ENCODE peak calls at places on chromosomes 1 and 21, in nine cellular contexts. N is thoracic aorta; A is CD4-positive, alpha-beta T cell; Z is Peyer's patch; B is HFF-Myc; Q is Caco-2; C is astrocyte of the spinal cord; G is psoas muscle; P is lower lobe of right lung. R is an unnamed sample.

GRCh38 chr1:226660410-226661182 is 78.5 kb downstream of the ITPKB start:
- DNase-seq in N (no peak), Z (no peak), B (no peak), C (no peak), A (no peak), Q (no peak), G (peak), P (no peak), R (no peak)

GRCh38 chr1:198205021-198205684 is 48.4 kb downstream of the NEK7 start:
- DNase-seq in P (no peak), G (no peak), Z (no peak), C (peak), Q (no peak), N (no peak), A (no peak), B (no peak), R (no peak)

GRCh38 chr21:29664615-29665014 is 275.2 kb downstream of the GRIK1 start:
- DNase-seq in Z (no peak), A (no peak), C (no peak), Q (no peak), B (no peak), G (no peak), P (no peak), N (no peak), R (no peak)

GRCh38 chr1:243903904-243904303 is 53.9 kb upstream of the AKT3 start:
- DNase-seq in Q (no peak), A (no peak), N (no peak), Z (no peak), G (no peak), P (no peak), B (no peak), C (peak), R (no peak)

GRCh38 chr1:111928531-111928930 is 60.9 kb downstream of the KCND3 start:
- DNase-seq in G (no peak), P (no peak), Q (no peak), N (no peak), C (no peak), Z (no peak), B (no peak), A (no peak), R (no peak)

GRCh38 chr1:199573047-199573446 is 454.5 kb upstream of the NR5A2 start:
- DNase-seq in G (no peak), P (no peak), C (no peak), A (no peak), Q (no peak), B (no peak), Z (no peak), N (no peak), R (no peak)

GRCh38 chr1:1281533-1282321 is 1.5 kb downstream of the SCNN1D start:
- DNase-seq in C (no peak), G (peak), N (no peak), Z (peak), A (no peak), Q (no peak), P (peak), B (no peak), R (no peak)

GRCh38 chr1:178490967-178491366 is 5.8 kb downstream of the CLEC20A start:
- DNase-seq in C (no peak), Q (no peak), G (no peak), P (no peak), Z (no peak), B (no peak), A (no peak), N (no peak), R (no peak)

GRCh38 chr1:172775598-172776570 is 117.0 kb downstream of the FASLG start:
- DNase-seq in N (no peak), C (no peak), B (no peak), Z (no peak), A (no peak), P (no peak), G (no peak), Q (no peak), R (no peak)

GRCh38 chr1:3258431-3259003 is 189.5 kb downstream of the PRDM16 start:
- DNase-seq in G (no peak), B (no peak), N (no peak), P (no peak), A (no peak), Z (no peak), Q (no peak), C (no peak), R (no peak)

GRCh38 chr1:187689137-187689536 is 860.4 kb downstream of the PLA2G4A start:
- DNase-seq in Q (no peak), A (no peak), N (no peak), P (no peak), Z (no peak), G (no peak), C (peak), B (no peak), R (no peak)

GRCh38 chr1:4689271-4689935 is 35.0 kb downstream of the AJAP1 start:
- DNase-seq in G (no peak), B (no peak), Z (no peak), C (no peak), N (no peak), Q (no peak), P (no peak), A (no peak), R (no peak)

GRCh38 chr1:119139393-119139792 is 1.1 kb downstream of the WARS2 start:
- DNase-seq in C (no peak), P (no peak), B (no peak), Q (no peak), N (no peak), Z (no peak), A (no peak), G (no peak), R (no peak)

GRCh38 chr1:37931493-37932158 is 15.2 kb downstream of the INPP5B start:
- DNase-seq in P (peak), A (peak), Z (peak), Q (peak), N (peak), G (peak), C (peak), B (peak), R (peak)

GRCh38 chr1:244191581-244191980 is 140.5 kb downstream of the ZBTB18 start:
- DNase-seq in G (no peak), Z (no peak), N (no peak), B (no peak), P (no peak), Q (no peak), A (no peak), C (no peak), R (no peak)

GRCh38 chr1:113887392-113887767 is at the start of gene BCL2L15:
- DNase-seq in Q (no peak), G (no peak), N (no peak), Z (no peak), B (no peak), P (no peak), A (no peak), C (no peak), R (no peak)

GRCh38 chr1:168949672-168950071 is 156.8 kb upstream of the ATP1B1 start:
- DNase-seq in Z (no peak), B (no peak), P (no peak), A (no peak), G (no peak), N (no peak), C (no peak), Q (no peak), R (no peak)

DNA sequence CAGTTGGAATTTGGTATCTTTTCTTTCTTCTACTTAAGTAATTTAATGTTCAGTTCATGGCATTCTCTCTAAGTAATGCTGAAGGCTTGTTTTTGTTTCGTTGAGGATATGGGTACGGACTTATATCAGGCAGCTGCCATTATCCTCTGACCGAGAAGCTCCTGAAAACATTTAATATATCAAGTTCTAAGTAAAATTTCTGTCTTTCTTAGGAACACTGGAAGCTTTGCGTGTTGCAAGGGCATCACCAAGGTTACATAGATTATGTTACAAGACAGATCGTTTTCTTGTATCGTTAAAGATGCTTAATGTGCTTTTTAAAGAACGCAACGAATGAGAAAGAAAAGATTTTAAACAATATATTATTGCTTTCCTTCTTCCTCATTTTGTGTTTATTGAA is 1.0 kb upstream of the GALNT2 start:
- DNase-seq in Q (no peak), P (no peak), A (no peak), C (no peak), G (no peak), B (no peak), N (no peak), Z (no peak), R (no peak)
- TF ChIP-seq CTCF in Q (no peak), P (no peak), A (no peak), C (no peak), G (no peak), B (no peak), N (no peak), Z (no peak), R (no peak)

GRCh38 chr1:202656951-202657646 is 53.2 kb downstream of the SYT2 start:
- DNase-seq in B (peak), C (peak), G (no peak), A (no peak), P (no peak), N (no peak), Z (no peak), Q (peak), R (no peak)
- TF ChIP-seq CTCF in B (peak), C (peak), G (no peak), A (no peak), P (no peak), N (no peak), Z (no peak), Q (peak), R (no peak)

GRCh38 chr1:175481126-175482071 is 262.0 kb downstream of the TNR start:
- DNase-seq in P (no peak), G (no peak), Q (no peak), N (no peak), A (no peak), Z (no peak), B (no peak), C (peak), R (no peak)
- TF ChIP-seq CTCF in P (peak), G (peak), Q (peak), N (peak), A (peak), Z (peak), B (peak), C (peak), R (peak)

DNA sequence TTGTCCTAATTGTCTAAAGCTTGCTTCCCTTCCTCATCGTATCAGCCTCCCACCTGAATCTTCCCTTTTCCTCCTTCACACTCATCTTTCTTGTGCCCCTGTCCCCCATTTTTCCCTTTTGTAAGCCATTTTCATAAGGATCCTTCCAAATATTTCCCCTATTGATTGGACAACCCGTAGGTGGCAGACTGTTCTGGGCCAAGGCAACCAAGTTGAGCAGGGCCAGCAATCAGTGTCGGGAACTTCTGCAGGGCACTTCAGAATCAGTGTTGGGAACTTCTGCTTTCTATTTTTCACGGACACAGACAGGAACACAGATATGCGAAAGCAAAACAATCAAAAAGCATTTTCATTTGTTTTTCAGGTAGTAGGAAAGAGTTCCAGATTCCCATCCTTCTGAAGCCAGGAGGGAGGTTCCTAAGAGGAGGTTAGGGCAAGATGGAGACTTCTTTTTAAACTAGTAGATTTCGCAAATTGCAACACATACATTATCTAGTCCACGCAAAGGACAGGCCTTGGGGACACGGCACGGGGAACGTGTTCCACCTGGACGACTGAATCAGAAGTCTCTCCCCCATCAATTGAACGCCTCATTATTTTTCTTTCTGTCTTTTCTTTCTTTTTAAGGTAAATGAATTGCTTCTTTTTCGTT is 691 bp upstream of the MPZL1 start:
- DNase-seq in N (no peak), Z (peak), A (no peak), G (no peak), C (peak), B (peak), Q (no peak), P (peak), R (no peak)
- TF ChIP-seq CTCF in N (no peak), Z (peak), A (no peak), G (peak), C (peak), B (peak), Q (peak), P (peak), R (no peak)

GRCh38 chr1:54814571-54814970 is 13.4 kb upstream of the TTC22 start:
- DNase-seq in P (no peak), Z (peak), N (no peak), B (no peak), Q (no peak), A (no peak), C (no peak), G (no peak), R (no peak)
- TF ChIP-seq CTCF in P (no peak), Z (no peak), N (no peak), B (no peak), Q (no peak), A (no peak), C (no peak), G (no peak), R (no peak)

GRCh38 chr1:25758466-25759070 is 41.4 kb upstream of the SELENON start:
- DNase-seq in P (no peak), C (no peak), B (no peak), Z (no peak), A (no peak), Q (no peak), G (no peak), N (no peak), R (no peak)
- TF ChIP-seq CTCF in P (no peak), C (no peak), B (no peak), Z (peak), A (no peak), Q (peak), G (no peak), N (no peak), R (no peak)

GRCh38 chr1:29786195-29786594 is 549.9 kb downstream of the PTPRU start:
- DNase-seq in N (no peak), P (no peak), Z (peak), A (no peak), B (no peak), G (no peak), Q (no peak), C (no peak), R (peak)
- TF ChIP-seq CTCF in N (no peak), P (no peak), Z (no peak), A (no peak), B (no peak), G (no peak), Q (no peak), C (no peak), R (no peak)

DNA sequence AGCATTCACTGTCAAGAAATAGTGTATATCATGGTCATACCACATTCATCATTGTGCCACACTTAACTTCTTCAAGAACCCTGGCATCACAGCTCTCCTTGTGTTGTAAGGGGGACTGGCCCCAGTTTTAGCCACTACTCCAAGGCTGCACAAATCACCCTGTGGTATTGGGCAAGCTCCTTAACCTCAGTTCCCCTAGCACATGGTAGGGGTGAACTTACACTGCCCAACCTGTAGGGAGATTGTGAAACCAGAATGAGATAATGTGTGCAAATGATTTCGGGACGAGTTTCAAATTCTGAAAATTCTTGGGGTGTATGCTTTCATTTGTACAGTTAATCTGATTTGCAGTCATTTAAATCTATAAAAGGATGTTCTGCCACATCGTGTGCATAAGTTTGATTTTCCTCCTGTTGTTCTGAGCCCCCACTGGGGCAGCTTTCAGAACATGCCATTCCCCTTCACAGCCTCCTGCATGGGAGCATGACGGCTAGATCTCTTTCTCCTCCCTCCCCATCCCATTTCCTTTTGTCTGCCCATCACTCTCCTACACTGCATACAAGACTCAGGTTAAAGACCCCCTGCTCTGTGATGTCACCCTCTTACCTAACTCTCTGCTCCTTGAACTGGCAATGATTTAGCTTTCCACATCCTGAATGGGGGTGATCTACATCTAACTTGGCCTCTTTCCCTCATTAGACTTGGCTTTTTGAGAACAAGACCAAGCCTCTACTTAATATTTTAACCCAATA is 290.3 kb downstream of the CHRM3 start:
- DNase-seq in Z (no peak), B (no peak), N (no peak), P (no peak), G (no peak), Q (no peak), A (no peak), C (no peak), R (no peak)
- TF ChIP-seq CTCF in Z (no peak), B (no peak), N (no peak), P (no peak), G (no peak), Q (no peak), A (no peak), C (no peak), R (no peak)

GRCh38 chr21:42164064-42164789 is 54.7 kb upstream of the ABCG1 start:
- DNase-seq in Q (peak), B (no peak), Z (peak), N (no peak), C (no peak), G (peak), P (peak), A (peak), R (peak)
- TF ChIP-seq CTCF in Q (peak), B (peak), Z (peak), N (no peak), C (peak), G (peak), P (peak), A (peak), R (peak)

R was measured in CD8-positive, alpha-beta T cell.